ENCODE peak calls at places on chromosomes 1 and 21, in seven cellular contexts. One of them, this sample, is unnamed.

GRCh38 chr1:225875044-225875822 is 6.9 kb downstream of the TMEM63A start:
- DNase-seq in adrenal gland: no peak
- DNase-seq in progenitor cell of endocrine pancreas: no peak
- DNase-seq in nephron progenitor cell: no peak
- DNase-seq in CD4-positive, alpha-beta T cell: no peak
- DNase-seq in astrocyte: no peak
- DNase-seq in ovary: no peak
- DNase-seq in this sample: peak; percentile 75

GRCh38 chr1:84916897-84917296 is 23.9 kb upstream of the LPAR3 start:
- DNase-seq in astrocyte: no peak
- DNase-seq in progenitor cell of endocrine pancreas: no peak
- DNase-seq in CD4-positive, alpha-beta T cell: no peak
- DNase-seq in adrenal gland: no peak
- DNase-seq in ovary: no peak
- DNase-seq in nephron progenitor cell: no peak
- DNase-seq in this sample: no peak

GRCh38 chr21:16587671-16588379 is 858.0 kb downstream of the USP25 start:
- DNase-seq in nephron progenitor cell: no peak
- DNase-seq in ovary: peak; percentile 61
- DNase-seq in astrocyte: peak; percentile 64
- DNase-seq in CD4-positive, alpha-beta T cell: no peak
- DNase-seq in progenitor cell of endocrine pancreas: no peak
- DNase-seq in adrenal gland: peak; percentile 55
- DNase-seq in this sample: peak; percentile 80

GRCh38 chr1:199010492-199010891 is 371.7 kb downstream of the PTPRC start:
- DNase-seq in nephron progenitor cell: no peak
- DNase-seq in astrocyte: no peak
- DNase-seq in CD4-positive, alpha-beta T cell: no peak
- DNase-seq in adrenal gland: no peak
- DNase-seq in progenitor cell of endocrine pancreas: no peak
- DNase-seq in ovary: no peak
- DNase-seq in this sample: no peak

GRCh38 chr21:45929477-45929876 is 52.1 kb upstream of the COL6A1 start:
- DNase-seq in ovary: no peak
- DNase-seq in astrocyte: no peak
- DNase-seq in progenitor cell of endocrine pancreas: no peak
- DNase-seq in adrenal gland: no peak
- DNase-seq in nephron progenitor cell: no peak
- DNase-seq in CD4-positive, alpha-beta T cell: no peak
- DNase-seq in this sample: no peak

GRCh38 chr1:242523968-242524570 is 428 bp downstream of the PLD5 start:
- DNase-seq in adrenal gland: peak; percentile 27
- DNase-seq in nephron progenitor cell: peak; percentile 84
- DNase-seq in CD4-positive, alpha-beta T cell: no peak
- DNase-seq in astrocyte: no peak
- DNase-seq in ovary: peak; percentile 65
- DNase-seq in progenitor cell of endocrine pancreas: peak; percentile 74
- DNase-seq in this sample: peak; percentile 74

GRCh38 chr1:27299385-27300252 is 22.3 kb upstream of the TMEM222 start:
- DNase-seq in nephron progenitor cell: peak; percentile 52
- DNase-seq in progenitor cell of endocrine pancreas: no peak
- DNase-seq in ovary: peak; percentile 78
- DNase-seq in CD4-positive, alpha-beta T cell: no peak
- DNase-seq in adrenal gland: peak; percentile 43
- DNase-seq in astrocyte: peak; percentile 99
- DNase-seq in this sample: peak; percentile 85

GRCh38 chr1:61461406-61462384 is 263.2 kb downstream of the TM2D1 start:
- DNase-seq in adrenal gland: no peak
- DNase-seq in ovary: no peak
- DNase-seq in progenitor cell of endocrine pancreas: no peak
- DNase-seq in nephron progenitor cell: no peak
- DNase-seq in astrocyte: no peak
- DNase-seq in CD4-positive, alpha-beta T cell: no peak
- DNase-seq in this sample: no peak

GRCh38 chr1:101377436-101377835 is 140.6 kb downstream of the S1PR1 start:
- DNase-seq in ovary: no peak
- DNase-seq in astrocyte: no peak
- DNase-seq in progenitor cell of endocrine pancreas: no peak
- DNase-seq in nephron progenitor cell: no peak
- DNase-seq in CD4-positive, alpha-beta T cell: no peak
- DNase-seq in adrenal gland: no peak
- DNase-seq in this sample: no peak

GRCh38 chr1:203475012-203475981 is at the start of gene PRELP:
- DNase-seq in CD4-positive, alpha-beta T cell: no peak
- DNase-seq in nephron progenitor cell: no peak
- DNase-seq in astrocyte: no peak
- DNase-seq in progenitor cell of endocrine pancreas: peak; percentile 19
- DNase-seq in ovary: peak; percentile 87
- DNase-seq in adrenal gland: no peak
- DNase-seq in this sample: peak; percentile 25

GRCh38 chr1:156644640-156645039 is 2.7 kb downstream of the BCAN start:
- DNase-seq in nephron progenitor cell: no peak
- DNase-seq in adrenal gland: no peak
- DNase-seq in progenitor cell of endocrine pancreas: no peak
- DNase-seq in astrocyte: no peak
- DNase-seq in ovary: no peak
- DNase-seq in CD4-positive, alpha-beta T cell: no peak
- DNase-seq in this sample: no peak

GRCh38 chr1:54052934-54053744 is at the start of the genes TCEANC2 and TMEM59:
- DNase-seq in progenitor cell of endocrine pancreas: peak; percentile 90
- DNase-seq in nephron progenitor cell: peak; percentile 96
- DNase-seq in ovary: peak; percentile 96
- DNase-seq in astrocyte: peak; percentile 98
- DNase-seq in CD4-positive, alpha-beta T cell: peak; percentile 95
- DNase-seq in adrenal gland: peak; percentile 98
- DNase-seq in this sample: peak; percentile 99
- TF ChIP-seq CTCF in progenitor cell of endocrine pancreas: no peak
- TF ChIP-seq CTCF in nephron progenitor cell: no peak
- TF ChIP-seq CTCF in ovary: no peak
- TF ChIP-seq CTCF in astrocyte: no peak
- TF ChIP-seq CTCF in CD4-positive, alpha-beta T cell: no peak
- TF ChIP-seq CTCF in adrenal gland: no peak
- TF ChIP-seq CTCF in this sample: no peak

DNA sequence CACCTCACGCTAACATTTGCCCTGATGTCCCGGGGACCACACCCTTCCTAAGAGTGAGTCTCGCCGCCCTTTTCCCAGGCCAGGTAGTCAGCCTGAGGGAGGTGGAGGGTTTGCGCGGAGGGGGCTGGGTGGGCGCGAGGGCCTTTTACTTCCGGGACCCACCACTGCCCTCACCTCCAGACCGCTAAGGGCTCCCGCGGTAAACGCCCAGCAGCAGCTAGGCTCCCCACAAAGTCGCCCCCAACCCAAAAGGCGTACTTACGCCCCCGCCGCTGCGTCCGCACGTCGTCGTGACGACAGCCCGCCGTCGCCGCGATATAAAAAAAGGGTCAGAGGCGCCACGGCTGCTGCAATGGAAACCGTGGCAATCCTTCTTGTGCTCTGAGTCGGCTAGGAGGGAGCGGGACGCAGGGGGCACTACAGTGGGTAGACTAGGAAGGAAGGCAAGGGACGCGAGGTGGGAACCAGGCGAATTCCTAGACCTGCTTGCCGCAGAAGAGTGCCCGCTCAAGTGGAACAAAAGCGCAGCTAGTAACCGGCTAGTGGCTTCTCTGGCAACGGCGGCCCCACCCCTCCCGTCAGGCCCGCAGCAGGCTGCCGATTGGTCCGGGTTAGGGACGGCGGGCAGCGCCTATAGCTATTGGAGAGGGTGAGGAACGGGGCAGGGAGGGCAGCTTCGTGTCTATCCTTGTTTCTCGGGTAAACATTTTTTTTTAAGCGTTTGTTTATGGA is at the start of gene ODF2L:
- DNase-seq in ovary: peak; percentile 86
- DNase-seq in astrocyte: peak; percentile 76
- DNase-seq in adrenal gland: peak; percentile 94
- DNase-seq in progenitor cell of endocrine pancreas: peak; percentile 73
- DNase-seq in CD4-positive, alpha-beta T cell: peak; percentile 89
- DNase-seq in nephron progenitor cell: peak; percentile 86
- DNase-seq in this sample: peak; percentile 90
- TF ChIP-seq CTCF in ovary: no peak
- TF ChIP-seq CTCF in astrocyte: no peak
- TF ChIP-seq CTCF in adrenal gland: no peak
- TF ChIP-seq CTCF in progenitor cell of endocrine pancreas: no peak
- TF ChIP-seq CTCF in CD4-positive, alpha-beta T cell: no peak
- TF ChIP-seq CTCF in nephron progenitor cell: no peak
- TF ChIP-seq CTCF in this sample: no peak

GRCh38 chr21:42412636-42412933 is 8.9 kb downstream of the UBASH3A start:
- DNase-seq in ovary: no peak
- DNase-seq in progenitor cell of endocrine pancreas: no peak
- DNase-seq in astrocyte: no peak
- DNase-seq in CD4-positive, alpha-beta T cell: no peak
- DNase-seq in nephron progenitor cell: no peak
- DNase-seq in adrenal gland: no peak
- DNase-seq in this sample: no peak

GRCh38 chr21:42413093-42413492 is 9.4 kb downstream of the UBASH3A start:
- DNase-seq in ovary: no peak
- DNase-seq in adrenal gland: no peak
- DNase-seq in progenitor cell of endocrine pancreas: no peak
- DNase-seq in CD4-positive, alpha-beta T cell: no peak
- DNase-seq in nephron progenitor cell: no peak
- DNase-seq in astrocyte: no peak
- DNase-seq in this sample: no peak

GRCh38 chr21:42411891-42412635 is 8.4 kb downstream of the UBASH3A start:
- DNase-seq in nephron progenitor cell: no peak
- DNase-seq in ovary: no peak
- DNase-seq in adrenal gland: no peak
- DNase-seq in astrocyte: peak; percentile 19
- DNase-seq in CD4-positive, alpha-beta T cell: no peak
- DNase-seq in progenitor cell of endocrine pancreas: no peak
- DNase-seq in this sample: peak; percentile 24

GRCh38 chr21:42409366-42409765 is 5.7 kb downstream of the UBASH3A start:
- DNase-seq in adrenal gland: no peak
- DNase-seq in ovary: no peak
- DNase-seq in astrocyte: no peak
- DNase-seq in progenitor cell of endocrine pancreas: no peak
- DNase-seq in nephron progenitor cell: no peak
- DNase-seq in CD4-positive, alpha-beta T cell: no peak
- DNase-seq in this sample: no peak

GRCh38 chr21:42411197-42411869 is 7.6 kb downstream of the UBASH3A start:
- DNase-seq in ovary: no peak
- DNase-seq in astrocyte: no peak
- DNase-seq in nephron progenitor cell: no peak
- DNase-seq in CD4-positive, alpha-beta T cell: no peak
- DNase-seq in adrenal gland: no peak
- DNase-seq in progenitor cell of endocrine pancreas: no peak
- DNase-seq in this sample: no peak
- TF ChIP-seq CTCF in ovary: no peak
- TF ChIP-seq CTCF in astrocyte: no peak
- TF ChIP-seq CTCF in nephron progenitor cell: no peak
- TF ChIP-seq CTCF in CD4-positive, alpha-beta T cell: no peak
- TF ChIP-seq CTCF in adrenal gland: no peak
- TF ChIP-seq CTCF in progenitor cell of endocrine pancreas: peak; percentile 20
- TF ChIP-seq CTCF in this sample: no peak

GRCh38 chr1:213049232-213049631 is 1.8 kb upstream of the RPS6KC1 start:
- DNase-seq in ovary: no peak
- DNase-seq in astrocyte: no peak
- DNase-seq in adrenal gland: no peak
- DNase-seq in nephron progenitor cell: no peak
- DNase-seq in progenitor cell of endocrine pancreas: no peak
- DNase-seq in CD4-positive, alpha-beta T cell: no peak
- DNase-seq in this sample: no peak

GRCh38 chr1:213053455-213053854 is 2.4 kb downstream of the RPS6KC1 start:
- DNase-seq in astrocyte: no peak
- DNase-seq in nephron progenitor cell: no peak
- DNase-seq in progenitor cell of endocrine pancreas: no peak
- DNase-seq in CD4-positive, alpha-beta T cell: no peak
- DNase-seq in adrenal gland: no peak
- DNase-seq in ovary: no peak
- DNase-seq in this sample: no peak

GRCh38 chr1:213051881-213052202 is 801 bp downstream of the RPS6KC1 start:
- DNase-seq in adrenal gland: no peak
- DNase-seq in CD4-positive, alpha-beta T cell: no peak
- DNase-seq in ovary: no peak
- DNase-seq in nephron progenitor cell: no peak
- DNase-seq in progenitor cell of endocrine pancreas: no peak
- DNase-seq in astrocyte: no peak
- DNase-seq in this sample: no peak

GRCh38 chr1:213050745-213051126 is 305 bp upstream of the RPS6KC1 start:
- DNase-seq in progenitor cell of endocrine pancreas: no peak
- DNase-seq in astrocyte: no peak
- DNase-seq in CD4-positive, alpha-beta T cell: no peak
- DNase-seq in ovary: no peak
- DNase-seq in adrenal gland: no peak
- DNase-seq in nephron progenitor cell: no peak
- DNase-seq in this sample: no peak

GRCh38 chr1:213051127-213051880 is at the start of gene RPS6KC1:
- DNase-seq in CD4-positive, alpha-beta T cell: peak; percentile 83
- DNase-seq in progenitor cell of endocrine pancreas: peak; percentile 59
- DNase-seq in ovary: peak; percentile 77
- DNase-seq in nephron progenitor cell: peak; percentile 82
- DNase-seq in astrocyte: peak; percentile 64
- DNase-seq in adrenal gland: peak; percentile 89
- DNase-seq in this sample: peak; percentile 92
- TF ChIP-seq CTCF in CD4-positive, alpha-beta T cell: no peak
- TF ChIP-seq CTCF in progenitor cell of endocrine pancreas: peak; percentile 23
- TF ChIP-seq CTCF in ovary: no peak
- TF ChIP-seq CTCF in nephron progenitor cell: no peak
- TF ChIP-seq CTCF in astrocyte: no peak
- TF ChIP-seq CTCF in adrenal gland: peak; percentile 17
- TF ChIP-seq CTCF in this sample: peak; percentile 15

DNA sequence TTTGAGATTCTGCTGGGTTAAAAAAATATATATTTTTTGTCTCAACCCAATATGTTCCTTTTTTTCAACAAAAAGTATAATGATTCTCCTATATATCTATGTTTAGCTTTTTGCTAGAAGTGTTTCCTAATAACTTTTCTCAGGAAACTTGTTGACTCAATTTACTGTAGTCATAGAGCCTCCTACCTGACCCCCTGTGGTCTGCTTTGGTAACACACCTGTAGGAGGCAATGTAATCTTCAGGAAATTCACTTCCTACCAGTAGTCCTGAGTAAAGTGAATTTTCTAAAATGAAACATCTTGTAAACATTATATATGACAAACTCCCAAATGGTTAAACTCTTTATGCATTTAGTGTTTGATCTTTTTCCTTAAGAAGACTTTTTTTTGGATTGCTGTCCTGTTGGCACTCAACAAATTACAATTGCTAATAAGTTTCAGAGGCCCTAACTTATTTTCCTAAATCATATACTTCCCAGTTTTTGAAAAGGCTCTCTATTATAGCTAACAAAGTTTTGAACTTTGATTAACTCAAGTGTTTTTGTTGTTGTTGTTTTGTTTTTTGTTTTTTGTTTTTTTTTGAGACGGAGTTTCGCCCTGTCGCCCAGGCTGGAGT is 118.3 kb downstream of the OLFML2B start:
- DNase-seq in adrenal gland: peak; percentile 30
- DNase-seq in astrocyte: no peak
- DNase-seq in nephron progenitor cell: no peak
- DNase-seq in ovary: no peak
- DNase-seq in CD4-positive, alpha-beta T cell: no peak
- DNase-seq in progenitor cell of endocrine pancreas: no peak
- DNase-seq in this sample: peak; percentile 67
- TF ChIP-seq CTCF in adrenal gland: peak; percentile 32
- TF ChIP-seq CTCF in astrocyte: peak; percentile 32
- TF ChIP-seq CTCF in nephron progenitor cell: peak; percentile 43
- TF ChIP-seq CTCF in ovary: no peak
- TF ChIP-seq CTCF in CD4-positive, alpha-beta T cell: peak; percentile 74
- TF ChIP-seq CTCF in progenitor cell of endocrine pancreas: peak; percentile 63
- TF ChIP-seq CTCF in this sample: peak; percentile 52

This sample was measured in MCF 10A.